ENCODE peak calls at places on chromosomes 13 and 19, in four cellular contexts. Z is astrocyte, Y is heart left ventricle, P is suprapubic skin. R is an unnamed sample.
A peak's percentile ranks its signal among the peaks of the same experiment; 100 is the strongest.

GRCh38 chr19:12930002-12930645 is 3.4 kb downstream of the FARSA start:
- DNase-seq in Z (no peak), Y (no peak), P (no peak), R (no peak)

GRCh38 chr13:38697628-38698333 is 10.9 kb downstream of the FREM2 start:
- DNase-seq in Z (no peak), Y (no peak), P (no peak), R (no peak)

GRCh38 chr13:33191425-33192221 is 93.9 kb downstream of the STARD13 start:
- DNase-seq in Z (peak; percentile 86), Y (no peak), P (no peak), R (no peak)

GRCh38 chr13:111038887-111039286 is 76.2 kb upstream of the ARHGEF7 start:
- DNase-seq in Z (no peak), Y (no peak), P (no peak), R (no peak)

GRCh38 chr13:46726347-46726746 is 70.6 kb downstream of the ESD start:
- DNase-seq in Z (no peak), Y (no peak), P (no peak), R (no peak)

GRCh38 chr13:52846567-52847321 is 1.7 kb downstream of the PCDH8 start:
- DNase-seq in Z (peak; percentile 10), Y (peak; percentile 49), P (no peak), R (peak; percentile 55)

GRCh38 chr19:10290876-10291553 is 1.3 kb downstream of the ICAM5 start:
- DNase-seq in Z (no peak), Y (no peak), P (no peak), R (peak; percentile 72)

GRCh38 chr13:61994174-61994573 is 578.5 kb upstream of the PCDH20 start:
- DNase-seq in Z (no peak), Y (no peak), P (no peak), R (no peak)

GRCh38 chr13:39037410-39037879 is 444 bp downstream of the PROSER1 start:
- DNase-seq in Z (no peak), Y (no peak), P (no peak), R (no peak)

GRCh38 chr19:2223391-2223790 is 12.7 kb downstream of the PLEKHJ1 start:
- DNase-seq in Z (no peak), Y (no peak), P (no peak), R (no peak)

GRCh38 chr13:98706446-98707110 is 45.9 kb downstream of the SLC15A1 start:
- DNase-seq in Z (peak; percentile 20), Y (no peak), P (no peak), R (no peak)

GRCh38 chr19:38640368-38640767 is 7.1 kb upstream of the ACTN4 start:
- DNase-seq in Z (no peak), Y (peak; percentile 64), P (no peak), R (no peak)

GRCh38 chr13:76223565-76223964 is 587.4 kb downstream of the LMO7 start:
- DNase-seq in Z (no peak), Y (no peak), P (no peak), R (no peak)

GRCh38 chr19:18044825-18045304 is 36.9 kb downstream of the ARRDC2 start:
- DNase-seq in Z (peak; percentile 44), Y (peak; percentile 81), P (peak; percentile 89), R (peak; percentile 74)

GRCh38 chr13:29707876-29708543 is 112.5 kb upstream of the SLC7A1 start:
- DNase-seq in Z (no peak), Y (peak; percentile 33), P (no peak), R (no peak)

GRCh38 chr19:41551711-41552110 is 24.3 kb upstream of the CEACAM21 start:
- DNase-seq in Z (no peak), Y (no peak), P (no peak), R (no peak)

GRCh38 chr19:30799854-30800755 is 427.9 kb downstream of the ZNF536 start:
- DNase-seq in Z (no peak), Y (peak; percentile 49), P (no peak), R (peak; percentile 44)

GRCh38 chr19:40147338-40147692 is 43.9 kb upstream of the MAP3K10 start:
- DNase-seq in Z (no peak), Y (no peak), P (no peak), R (no peak)

GRCh38 chr13:110546933-110547332 is 14.6 kb downstream of the RAB20 start:
- DNase-seq in Z (peak; percentile 94), Y (peak; percentile 85), P (no peak), R (peak; percentile 78)

GRCh38 chr19:8306235-8307054 is 1.7 kb downstream of the CD320 start:
- DNase-seq in Z (no peak), Y (peak; percentile 20), P (peak; percentile 77), R (no peak)

GRCh38 chr13:27135023-27135422 is 36.6 kb downstream of the USP12 start:
- DNase-seq in Z (no peak), Y (no peak), P (no peak), R (no peak)

GRCh38 chr13:110486061-110486780 is 75.3 kb downstream of the RAB20 start:
- DNase-seq in Z (no peak), Y (no peak), P (no peak), R (no peak)

GRCh38 chr13:39789451-39789850 is 134.0 kb downstream of the COG6 start:
- DNase-seq in Z (no peak), Y (no peak), P (no peak), R (no peak)

GRCh38 chr13:71785361-71785760 is 81.6 kb downstream of the DACH1 start:
- DNase-seq in Z (no peak), Y (no peak), P (no peak), R (no peak)
- H3K4me3 ChIP-seq in Z (no peak overlapping the region), Y (no peak overlapping the region), P (no peak overlapping the region), R (no peak overlapping the region)

GRCh38 chr13:60274664-60275063 is 110.9 kb upstream of the DIAPH3 start:
- DNase-seq in Z (no peak), Y (no peak), P (no peak), R (no peak)
- H3K4me3 ChIP-seq in Z (no peak overlapping the region), Y (no peak overlapping the region), P (no peak overlapping the region), R (no peak overlapping the region)

GRCh38 chr19:50969413-50969760 is at the start of gene KLK6:
- DNase-seq in Z (no peak), Y (no peak), P (no peak), R (no peak)
- H3K4me3 ChIP-seq in Z (no peak within 1 kb of the TSS), Y (no peak within 1 kb of the TSS), P (no peak within 1 kb of the TSS), R (no peak within 1 kb of the TSS)

DNA sequence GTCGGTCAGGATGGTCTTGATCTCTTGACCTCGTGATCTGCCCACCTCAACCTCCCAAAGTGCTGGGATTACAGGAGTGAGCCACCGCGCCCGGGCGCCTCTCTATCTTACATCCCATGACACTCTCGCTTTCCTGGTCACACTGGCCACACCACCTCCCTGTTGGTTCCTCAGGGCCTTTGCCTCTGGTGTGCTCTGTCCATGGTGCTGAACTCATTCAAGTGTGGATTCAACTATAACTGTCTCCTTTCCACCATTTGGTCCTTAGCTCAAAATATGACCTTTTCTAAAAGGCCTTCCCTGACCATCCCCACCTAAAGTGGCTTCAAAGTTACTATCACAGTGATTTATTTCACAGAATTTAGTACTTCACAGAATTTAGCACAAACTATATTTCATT is 3.7 kb upstream of the SMIM17 start:
- DNase-seq in Z (peak; percentile 3), Y (no peak), P (no peak), R (no peak)
- H3K4me3 ChIP-seq in Z (no peak overlapping the region), Y (no peak overlapping the region), P (no peak overlapping the region), R (no peak overlapping the region)

DNA sequence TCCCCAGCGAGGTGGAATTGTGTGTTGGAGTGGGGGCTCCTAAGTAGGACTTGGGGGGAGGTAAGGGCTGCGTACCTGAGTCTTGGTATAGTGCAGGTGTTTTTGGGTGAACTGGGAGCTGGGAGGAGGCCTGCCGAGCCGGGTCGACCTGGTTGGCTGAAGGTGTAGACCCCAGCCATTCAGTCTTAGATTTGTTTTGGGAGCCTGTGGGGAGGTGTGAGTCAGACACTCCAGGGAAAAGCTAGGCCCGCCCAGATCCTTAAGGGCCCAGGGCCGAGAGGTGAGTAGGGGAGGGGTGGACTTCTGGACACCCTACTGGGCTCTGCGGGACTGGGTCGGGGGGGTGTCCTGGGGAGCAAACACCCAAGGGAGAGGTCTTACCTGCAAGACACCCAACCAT is 935 bp downstream of the CRB3 start:
- DNase-seq in Z (no peak), Y (no peak), P (no peak), R (no peak)
- H3K4me3 ChIP-seq in Z (no peak overlapping the region), Y (no peak overlapping the region), P (peak overlapping the region; percentile 59), R (no peak overlapping the region)

GRCh38 chr19:14480695-14481069 is 5.5 kb upstream of the PTGER1 start:
- DNase-seq in Z (peak; percentile 62), Y (no peak), P (no peak), R (no peak)
- H3K4me3 ChIP-seq in Z (no peak overlapping the region), Y (no peak overlapping the region), P (no peak overlapping the region), R (no peak overlapping the region)

R was measured in left ventricle myocardium inferior.